ENCODE peak calls at places on chromosomes 6 and 20, in seven cellular contexts. One of them, this sample, is unnamed.

GRCh38 chr6:14118091-14118439 is 493 bp downstream of the CD83 start:
- DNase-seq in transverse colon: no peak
- DNase-seq in pancreas: no peak
- DNase-seq in dorsolateral prefrontal cortex: no peak
- DNase-seq in heart left ventricle: no peak
- DNase-seq in tibial nerve: no peak
- DNase-seq in heart right ventricle: no peak
- DNase-seq in this sample: no peak

GRCh38 chr20:57325632-57326356 is 3.8 kb upstream of the SPO11 start:
- DNase-seq in transverse colon: no peak
- DNase-seq in pancreas: no peak
- DNase-seq in dorsolateral prefrontal cortex: no peak
- DNase-seq in heart left ventricle: no peak
- DNase-seq in tibial nerve: no peak
- DNase-seq in heart right ventricle: no peak
- DNase-seq in this sample: no peak

GRCh38 chr20:10603971-10604864 is 69.6 kb downstream of the JAG1 start:
- DNase-seq in transverse colon: peak; percentile 20
- DNase-seq in pancreas: peak; percentile 29
- DNase-seq in dorsolateral prefrontal cortex: no peak
- DNase-seq in heart left ventricle: peak; percentile 71
- DNase-seq in tibial nerve: peak; percentile 75
- DNase-seq in heart right ventricle: peak; percentile 40
- DNase-seq in this sample: peak; percentile 90

GRCh38 chr6:105774247-105774646 is 311.9 kb upstream of the PRDM1 start:
- DNase-seq in transverse colon: no peak
- DNase-seq in pancreas: no peak
- DNase-seq in dorsolateral prefrontal cortex: no peak
- DNase-seq in heart left ventricle: no peak
- DNase-seq in tibial nerve: no peak
- DNase-seq in heart right ventricle: no peak
- DNase-seq in this sample: no peak

GRCh38 chr6:46973029-46973428 is 51.3 kb upstream of the ADGRF5 start:
- DNase-seq in transverse colon: no peak
- DNase-seq in pancreas: no peak
- DNase-seq in dorsolateral prefrontal cortex: no peak
- DNase-seq in heart left ventricle: no peak
- DNase-seq in tibial nerve: no peak
- DNase-seq in heart right ventricle: no peak
- DNase-seq in this sample: no peak

GRCh38 chr20:62366370-62367135 is 559 bp downstream of the LAMA5 start:
- DNase-seq in transverse colon: no peak
- DNase-seq in pancreas: no peak
- DNase-seq in dorsolateral prefrontal cortex: no peak
- DNase-seq in heart left ventricle: peak; percentile 50
- DNase-seq in tibial nerve: no peak
- DNase-seq in heart right ventricle: peak; percentile 51
- DNase-seq in this sample: no peak

GRCh38 chr20:35145141-35145564 is 2.0 kb downstream of the EDEM2 start:
- DNase-seq in transverse colon: no peak
- DNase-seq in pancreas: no peak
- DNase-seq in dorsolateral prefrontal cortex: no peak
- DNase-seq in heart left ventricle: no peak
- DNase-seq in tibial nerve: no peak
- DNase-seq in heart right ventricle: no peak
- DNase-seq in this sample: no peak

GRCh38 chr6:133814797-133815196 is 74.1 kb upstream of the TCF21 start:
- DNase-seq in transverse colon: no peak
- DNase-seq in pancreas: no peak
- DNase-seq in dorsolateral prefrontal cortex: no peak
- DNase-seq in heart left ventricle: no peak
- DNase-seq in tibial nerve: peak; percentile 57
- DNase-seq in heart right ventricle: no peak
- DNase-seq in this sample: no peak

GRCh38 chr6:109632405-109632804 is 58.6 kb downstream of the AK9 start:
- DNase-seq in transverse colon: no peak
- DNase-seq in pancreas: no peak
- DNase-seq in dorsolateral prefrontal cortex: no peak
- DNase-seq in heart left ventricle: no peak
- DNase-seq in tibial nerve: no peak
- DNase-seq in heart right ventricle: no peak
- DNase-seq in this sample: no peak

GRCh38 chr6:17865798-17866725 is 121.4 kb downstream of the KIF13A start:
- DNase-seq in transverse colon: peak; percentile 18
- DNase-seq in pancreas: peak; percentile 26
- DNase-seq in dorsolateral prefrontal cortex: peak; percentile 83
- DNase-seq in heart left ventricle: peak; percentile 73
- DNase-seq in tibial nerve: peak; percentile 31
- DNase-seq in heart right ventricle: peak; percentile 40
- DNase-seq in this sample: peak; percentile 94

GRCh38 chr20:17882065-17882833 is 86.3 kb downstream of the SNX5 start:
- DNase-seq in transverse colon: no peak
- DNase-seq in pancreas: no peak
- DNase-seq in dorsolateral prefrontal cortex: peak; percentile 52
- DNase-seq in heart left ventricle: no peak
- DNase-seq in tibial nerve: no peak
- DNase-seq in heart right ventricle: no peak
- DNase-seq in this sample: no peak

GRCh38 chr20:45863543-45864470 is 6.4 kb downstream of the ZSWIM3 start:
- DNase-seq in transverse colon: no peak
- DNase-seq in pancreas: no peak
- DNase-seq in dorsolateral prefrontal cortex: no peak
- DNase-seq in heart left ventricle: no peak
- DNase-seq in tibial nerve: no peak
- DNase-seq in heart right ventricle: no peak
- DNase-seq in this sample: no peak

GRCh38 chr6:90369651-90370050 is 73.0 kb upstream of the BACH2 start:
- DNase-seq in transverse colon: no peak
- DNase-seq in pancreas: no peak
- DNase-seq in dorsolateral prefrontal cortex: no peak
- DNase-seq in heart left ventricle: no peak
- DNase-seq in tibial nerve: no peak
- DNase-seq in heart right ventricle: no peak
- DNase-seq in this sample: no peak

GRCh38 chr20:46801003-46801702 is 91.7 kb downstream of the SLC2A10 start:
- DNase-seq in transverse colon: no peak
- DNase-seq in pancreas: no peak
- DNase-seq in dorsolateral prefrontal cortex: no peak
- DNase-seq in heart left ventricle: no peak
- DNase-seq in tibial nerve: no peak
- DNase-seq in heart right ventricle: no peak
- DNase-seq in this sample: peak; percentile 22

GRCh38 chr20:24147961-24148360 is 159.4 kb upstream of the GGTLC1 start:
- DNase-seq in transverse colon: no peak
- DNase-seq in pancreas: no peak
- DNase-seq in dorsolateral prefrontal cortex: no peak
- DNase-seq in heart left ventricle: no peak
- DNase-seq in tibial nerve: no peak
- DNase-seq in heart right ventricle: no peak
- DNase-seq in this sample: no peak

GRCh38 chr6:109867009-109867969 is 110.8 kb upstream of the GPR6 start:
- DNase-seq in transverse colon: no peak
- DNase-seq in pancreas: peak; percentile 75
- DNase-seq in dorsolateral prefrontal cortex: peak; percentile 93
- DNase-seq in heart left ventricle: peak; percentile 57
- DNase-seq in tibial nerve: peak; percentile 40
- DNase-seq in heart right ventricle: peak; percentile 13
- DNase-seq in this sample: no peak

GRCh38 chr20:35579196-35579595 is 36.4 kb upstream of the SPAG4 start:
- DNase-seq in transverse colon: no peak
- DNase-seq in pancreas: no peak
- DNase-seq in dorsolateral prefrontal cortex: no peak
- DNase-seq in heart left ventricle: no peak
- DNase-seq in tibial nerve: no peak
- DNase-seq in heart right ventricle: no peak
- DNase-seq in this sample: no peak

GRCh38 chr6:40484066-40484465 is 103.1 kb downstream of the LRFN2 start:
- DNase-seq in transverse colon: no peak
- DNase-seq in pancreas: no peak
- DNase-seq in dorsolateral prefrontal cortex: no peak
- DNase-seq in heart left ventricle: no peak
- DNase-seq in tibial nerve: no peak
- DNase-seq in heart right ventricle: no peak
- DNase-seq in this sample: no peak

GRCh38 chr20:57290178-57290484 is 23.7 kb upstream of the BMP7 start:
- DNase-seq in transverse colon: no peak
- DNase-seq in pancreas: no peak
- DNase-seq in dorsolateral prefrontal cortex: no peak
- DNase-seq in heart left ventricle: no peak
- DNase-seq in tibial nerve: no peak
- DNase-seq in heart right ventricle: no peak
- DNase-seq in this sample: no peak

GRCh38 chr6:136486357-136486756 is 63.9 kb downstream of the MAP7 start:
- DNase-seq in transverse colon: no peak
- DNase-seq in pancreas: no peak
- DNase-seq in dorsolateral prefrontal cortex: no peak
- DNase-seq in heart left ventricle: no peak
- DNase-seq in tibial nerve: no peak
- DNase-seq in heart right ventricle: no peak
- DNase-seq in this sample: no peak

GRCh38 chr20:50054626-50055511 is 58.1 kb downstream of the UBE2V1 start:
- DNase-seq in transverse colon: peak; percentile 16
- DNase-seq in pancreas: no peak
- DNase-seq in dorsolateral prefrontal cortex: peak; percentile 86
- DNase-seq in heart left ventricle: peak; percentile 67
- DNase-seq in tibial nerve: no peak
- DNase-seq in heart right ventricle: peak; percentile 55
- DNase-seq in this sample: no peak

GRCh38 chr6:27776504-27776903 is 135.7 kb downstream of the OR2B2 start:
- DNase-seq in transverse colon: no peak
- DNase-seq in pancreas: no peak
- DNase-seq in dorsolateral prefrontal cortex: no peak
- DNase-seq in heart left ventricle: no peak
- DNase-seq in tibial nerve: no peak
- DNase-seq in heart right ventricle: no peak
- DNase-seq in this sample: no peak

GRCh38 chr6:158417760-158418098 is 105.5 kb downstream of the TULP4 start:
- DNase-seq in transverse colon: no peak
- DNase-seq in pancreas: no peak
- DNase-seq in dorsolateral prefrontal cortex: peak; percentile 71
- DNase-seq in heart left ventricle: no peak
- DNase-seq in tibial nerve: no peak
- DNase-seq in heart right ventricle: no peak
- DNase-seq in this sample: no peak

GRCh38 chr20:43985121-43985520 is 70.5 kb downstream of the TOX2 start:
- DNase-seq in transverse colon: no peak
- DNase-seq in pancreas: no peak
- DNase-seq in dorsolateral prefrontal cortex: no peak
- DNase-seq in heart left ventricle: no peak
- DNase-seq in tibial nerve: no peak
- DNase-seq in heart right ventricle: no peak
- DNase-seq in this sample: no peak

GRCh38 chr6:88492824-88493223 is 326.7 kb upstream of the CNR1 start:
- DNase-seq in transverse colon: no peak
- DNase-seq in pancreas: no peak
- DNase-seq in dorsolateral prefrontal cortex: no peak
- DNase-seq in heart left ventricle: no peak
- DNase-seq in tibial nerve: no peak
- DNase-seq in heart right ventricle: no peak
- DNase-seq in this sample: no peak

GRCh38 chr6:26187292-26187691 is 100.1 kb downstream of the HFE start:
- DNase-seq in transverse colon: no peak
- DNase-seq in pancreas: no peak
- DNase-seq in dorsolateral prefrontal cortex: no peak
- DNase-seq in heart left ventricle: no peak
- DNase-seq in tibial nerve: no peak
- DNase-seq in heart right ventricle: no peak
- DNase-seq in this sample: no peak

GRCh38 chr20:63735859-63736718 is at the start of gene LIME1:
- DNase-seq in transverse colon: peak; percentile 83
- DNase-seq in pancreas: no peak
- DNase-seq in dorsolateral prefrontal cortex: no peak
- DNase-seq in heart left ventricle: no peak
- DNase-seq in tibial nerve: no peak
- DNase-seq in heart right ventricle: no peak
- DNase-seq in this sample: no peak
- H3K4me3 ChIP-seq in transverse colon: peak within 1 kb of the TSS; percentile 13
- H3K4me3 ChIP-seq in pancreas: peak within 1 kb of the TSS; percentile 58
- H3K4me3 ChIP-seq in dorsolateral prefrontal cortex: peak within 1 kb of the TSS; percentile 28
- H3K4me3 ChIP-seq in heart left ventricle: peak within 1 kb of the TSS; percentile 63
- H3K4me3 ChIP-seq in tibial nerve: peak within 1 kb of the TSS; percentile 51
- H3K4me3 ChIP-seq in heart right ventricle: peak within 1 kb of the TSS; percentile 79
- H3K4me3 ChIP-seq in this sample: peak within 1 kb of the TSS; percentile 78

GRCh38 chr20:16128538-16129106 is 444.6 kb downstream of the KIF16B start:
- DNase-seq in transverse colon: no peak
- DNase-seq in pancreas: no peak
- DNase-seq in dorsolateral prefrontal cortex: no peak
- DNase-seq in heart left ventricle: no peak
- DNase-seq in tibial nerve: no peak
- DNase-seq in heart right ventricle: no peak
- DNase-seq in this sample: no peak
- H3K27ac ChIP-seq in transverse colon: no peak overlapping the region
- H3K27ac ChIP-seq in pancreas: no peak overlapping the region
- H3K27ac ChIP-seq in dorsolateral prefrontal cortex: no peak overlapping the region
- H3K27ac ChIP-seq in heart left ventricle: no peak overlapping the region
- H3K27ac ChIP-seq in tibial nerve: no peak overlapping the region
- H3K27ac ChIP-seq in heart right ventricle: no peak overlapping the region
- H3K27ac ChIP-seq in this sample: no peak overlapping the region

GRCh38 chr6:119633461-119633860 is 283.9 kb upstream of the MAN1A1 start:
- DNase-seq in transverse colon: no peak
- DNase-seq in pancreas: no peak
- DNase-seq in dorsolateral prefrontal cortex: no peak
- DNase-seq in heart left ventricle: no peak
- DNase-seq in tibial nerve: no peak
- DNase-seq in heart right ventricle: no peak
- DNase-seq in this sample: no peak
- TF ChIP-seq CTCF in transverse colon: no peak
- TF ChIP-seq CTCF in pancreas: no peak
- TF ChIP-seq CTCF in dorsolateral prefrontal cortex: no peak
- TF ChIP-seq CTCF in heart left ventricle: no peak
- TF ChIP-seq CTCF in tibial nerve: no peak
- TF ChIP-seq CTCF in heart right ventricle: no peak
- TF ChIP-seq CTCF in this sample: no peak

DNA sequence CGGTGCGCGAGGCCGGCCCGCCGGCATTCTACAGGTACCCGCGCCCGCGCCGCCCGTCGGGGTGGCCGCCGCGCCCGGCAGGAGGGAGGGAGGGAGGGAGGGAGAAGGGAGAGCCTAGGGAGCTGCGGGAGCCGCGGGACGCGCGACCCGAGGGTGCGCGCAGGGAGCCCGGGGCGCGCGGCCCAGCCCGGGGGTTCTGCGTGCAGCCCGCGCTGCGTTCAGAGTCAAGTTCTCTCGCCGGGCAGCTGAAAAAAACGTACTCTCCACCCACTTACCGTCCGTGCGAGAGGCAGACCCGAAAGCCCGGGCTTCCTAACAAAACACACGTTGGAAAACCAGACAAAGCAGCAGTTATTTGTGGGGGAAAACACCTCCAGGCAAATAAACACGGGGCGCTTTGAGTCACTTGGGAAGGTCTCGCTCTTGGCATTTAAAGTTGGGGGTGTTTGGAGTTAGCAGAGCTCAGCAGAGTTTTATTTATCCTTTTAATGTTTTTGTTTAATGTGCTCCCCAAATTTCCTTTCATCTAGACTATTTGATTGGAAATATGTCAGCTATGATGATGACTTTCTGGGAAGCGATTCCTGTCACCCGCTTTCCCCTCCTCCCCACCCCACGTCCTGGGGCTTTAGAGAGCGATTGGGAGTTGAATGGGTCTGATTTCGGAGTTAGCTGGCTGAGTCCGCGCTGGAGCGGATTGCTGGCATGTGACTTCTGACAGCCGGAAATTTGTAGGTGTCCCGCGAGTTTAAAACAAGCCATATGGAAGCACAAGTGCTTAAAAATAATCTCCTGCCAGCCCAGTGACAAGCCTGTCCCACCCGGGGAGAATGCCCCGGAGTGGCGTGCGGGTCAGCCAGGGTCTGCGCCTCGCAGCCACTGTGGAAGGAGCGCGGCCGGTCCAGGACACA is 1.1 kb downstream of the ESR1 start:
- DNase-seq in transverse colon: no peak
- DNase-seq in pancreas: no peak
- DNase-seq in dorsolateral prefrontal cortex: no peak
- DNase-seq in heart left ventricle: no peak
- DNase-seq in tibial nerve: peak; percentile 27
- DNase-seq in heart right ventricle: no peak
- DNase-seq in this sample: no peak
- H3K4me3 ChIP-seq in transverse colon: peak overlapping the region; percentile 24
- H3K4me3 ChIP-seq in pancreas: peak overlapping the region; percentile 26
- H3K4me3 ChIP-seq in dorsolateral prefrontal cortex: peak overlapping the region; percentile 28
- H3K4me3 ChIP-seq in heart left ventricle: peak overlapping the region; percentile 56
- H3K4me3 ChIP-seq in tibial nerve: peak overlapping the region; percentile 37
- H3K4me3 ChIP-seq in heart right ventricle: peak overlapping the region; percentile 45
- H3K4me3 ChIP-seq in this sample: peak overlapping the region; percentile 83

This sample was measured in coronary artery.